ENCODE peak calls at places on chromosomes 5 and 9, in seven cellular contexts. R is choroid plexus epithelial cell, F is RPMI8226, I is NCI-H1105 treated with DMSO at 0.1 percent for 48 hours, Z is HFFc6, T is NCI-H524, M is AG09309. U is an unnamed sample.

GRCh38 chr5:174997688-174998087 is 273.3 kb downstream of the MSX2 start:
- DNase-seq in Z (no peak), I (no peak), M (no peak), T (no peak), R (no peak), F (no peak), U (no peak)

GRCh38 chr9:93288891-93289883 is 105.2 kb downstream of the WNK2 start:
- DNase-seq in R (peak; percentile 66), M (no peak), T (no peak), Z (no peak), I (no peak), F (no peak), U (no peak)

GRCh38 chr9:15239816-15240215 is 67.2 kb downstream of the TTC39B start:
- DNase-seq in T (no peak), I (no peak), Z (no peak), M (no peak), F (no peak), R (no peak), U (no peak)

GRCh38 chr5:129358069-129358468 is 102.0 kb upstream of the ADAMTS19 start:
- DNase-seq in T (no peak), F (no peak), Z (no peak), M (no peak), R (no peak), I (no peak), U (no peak)

GRCh38 chr5:116536279-116537161 is 38.1 kb downstream of the SEMA6A start:
- DNase-seq in I (no peak), M (no peak), Z (no peak), F (no peak), T (no peak), R (no peak), U (peak; percentile 37)

GRCh38 chr9:93126825-93127368 is 7.2 kb downstream of the NINJ1 start:
- DNase-seq in Z (no peak), T (no peak), M (no peak), R (no peak), I (no peak), F (no peak), U (no peak)

GRCh38 chr5:119397518-119398380 is 41.9 kb downstream of the TNFAIP8 start:
- DNase-seq in M (peak; percentile 73), I (no peak), Z (peak; percentile 59), R (peak; percentile 67), F (no peak), T (no peak), U (no peak)

GRCh38 chr5:77921369-77921768 is 145.2 kb upstream of the TBCA start:
- DNase-seq in F (no peak), T (no peak), Z (no peak), M (no peak), R (no peak), I (no peak), U (no peak)

GRCh38 chr9:78320875-78321496 is 24.1 kb downstream of the PSAT1 start:
- DNase-seq in I (no peak), M (no peak), T (no peak), F (no peak), R (no peak), Z (no peak), U (no peak)

GRCh38 chr9:113803811-113804589 is 72.1 kb upstream of the ZNF618 start:
- DNase-seq in Z (no peak), I (no peak), F (no peak), R (no peak), T (no peak), M (no peak), U (no peak)

GRCh38 chr5:88610586-88610985 is 272.4 kb downstream of the MEF2C start:
- DNase-seq in Z (no peak), F (no peak), T (no peak), I (no peak), R (no peak), M (no peak), U (no peak)

GRCh38 chr5:111310713-111311620 is 86.8 kb downstream of the CAMK4 start:
- DNase-seq in I (no peak), Z (no peak), M (no peak), R (no peak), F (no peak), T (peak; percentile 71), U (no peak)

GRCh38 chr9:95107001-95107749 is 210.3 kb downstream of the FANCC start:
- DNase-seq in Z (no peak), I (no peak), R (peak; percentile 80), F (no peak), M (peak; percentile 68), T (no peak), U (no peak)

GRCh38 chr9:133162802-133163558 is 734 bp downstream of the GBGT1 start:
- DNase-seq in Z (no peak), M (no peak), T (peak; percentile 35), F (no peak), I (no peak), R (no peak), U (no peak)

GRCh38 chr5:157502143-157502647 is 42.2 kb downstream of the NIPAL4 start:
- DNase-seq in M (no peak), R (peak; percentile 48), T (no peak), I (no peak), F (peak; percentile 52), Z (no peak), U (no peak)

GRCh38 chr9:126204708-126205225 is 121.9 kb upstream of the MVB12B start:
- DNase-seq in M (no peak), I (no peak), T (no peak), R (no peak), Z (no peak), F (no peak), U (no peak)

GRCh38 chr5:66554211-66554610 is 42.0 kb upstream of the MAST4 start:
- DNase-seq in I (no peak), T (no peak), Z (no peak), R (peak; percentile 5), F (peak; percentile 83), M (no peak), U (no peak)

GRCh38 chr5:169861433-169861832 is 118.9 kb downstream of the INSYN2B start:
- DNase-seq in R (no peak), M (no peak), F (no peak), I (no peak), Z (no peak), T (no peak), U (no peak)

GRCh38 chr5:154791535-154791934 is 36.4 kb downstream of the LARP1 start:
- DNase-seq in I (no peak), Z (no peak), R (no peak), T (no peak), F (no peak), M (no peak), U (no peak)

U was measured in caudate nucleus.